ENCODE peak calls at places on chromosomes 11 and 22, in six cellular contexts. One of them, this sample, is unnamed.
A peak's percentile ranks its signal among the peaks of the same experiment; 100 is the strongest.

GRCh38 chr11:45803981-45804805 is 756 bp upstream of the SLC35C1 start:
- DNase-seq in K562: peak; percentile 35
- DNase-seq in HepG2: peak; percentile 18
- DNase-seq in GM12878: no peak
- DNase-seq in SK-N-SH: peak; percentile 79
- DNase-seq in H1: peak; percentile 88
- DNase-seq in this sample: no peak

GRCh38 chr22:23233746-23234408 is 53.6 kb downstream of the BCR start:
- DNase-seq in GM12878: no peak
- DNase-seq in H1: no peak
- DNase-seq in K562: peak; percentile 63
- DNase-seq in SK-N-SH: peak; percentile 69
- DNase-seq in HepG2: no peak
- DNase-seq in this sample: no peak

GRCh38 chr11:117621226-117621625 is 175.8 kb downstream of the DSCAML1 start:
- DNase-seq in GM12878: no peak
- DNase-seq in SK-N-SH: no peak
- DNase-seq in K562: peak; percentile 61
- DNase-seq in HepG2: no peak
- DNase-seq in H1: no peak
- DNase-seq in this sample: peak; percentile 8

GRCh38 chr11:77346906-77347603 is 45.6 kb upstream of the GDPD4 start:
- DNase-seq in GM12878: no peak
- DNase-seq in H1: no peak
- DNase-seq in SK-N-SH: no peak
- DNase-seq in HepG2: no peak
- DNase-seq in K562: no peak
- DNase-seq in this sample: no peak

GRCh38 chr11:32758291-32758690 is 36.2 kb downstream of the CCDC73 start:
- DNase-seq in HepG2: no peak
- DNase-seq in H1: no peak
- DNase-seq in SK-N-SH: no peak
- DNase-seq in GM12878: no peak
- DNase-seq in K562: no peak
- DNase-seq in this sample: no peak

GRCh38 chr22:33869946-33870345 is 50.3 kb downstream of the LARGE1 start:
- DNase-seq in GM12878: no peak
- DNase-seq in H1: no peak
- DNase-seq in HepG2: peak; percentile 11
- DNase-seq in SK-N-SH: no peak
- DNase-seq in K562: no peak
- DNase-seq in this sample: no peak

GRCh38 chr11:81000334-81001100 is 1559.7 kb upstream of the TENM4 start:
- DNase-seq in GM12878: no peak
- DNase-seq in HepG2: no peak
- DNase-seq in K562: no peak
- DNase-seq in H1: no peak
- DNase-seq in SK-N-SH: no peak
- DNase-seq in this sample: no peak

GRCh38 chr22:46737105-46737975 is 712 bp downstream of the CERK start:
- DNase-seq in GM12878: no peak
- DNase-seq in H1: peak; percentile 66
- DNase-seq in HepG2: no peak
- DNase-seq in SK-N-SH: no peak
- DNase-seq in K562: peak; percentile 70
- DNase-seq in this sample: no peak

GRCh38 chr11:93080146-93080759 is 110.8 kb downstream of the MTNR1B start:
- DNase-seq in HepG2: no peak
- DNase-seq in SK-N-SH: no peak
- DNase-seq in H1: no peak
- DNase-seq in K562: no peak
- DNase-seq in GM12878: no peak
- DNase-seq in this sample: no peak

GRCh38 chr11:559020-559620 is 1.4 kb downstream of the LMNTD2 start:
- DNase-seq in HepG2: no peak
- DNase-seq in H1: no peak
- DNase-seq in K562: no peak
- DNase-seq in GM12878: no peak
- DNase-seq in SK-N-SH: no peak
- DNase-seq in this sample: no peak

GRCh38 chr11:561148-562003 is 606 bp downstream of the RASSF7 start:
- DNase-seq in H1: peak; percentile 64
- DNase-seq in HepG2: peak; percentile 87
- DNase-seq in GM12878: no peak
- DNase-seq in K562: peak; percentile 51
- DNase-seq in SK-N-SH: no peak
- DNase-seq in this sample: no peak

GRCh38 chr11:559712-560304 is 730 bp downstream of the LMNTD2 start:
- DNase-seq in H1: peak; percentile 60
- DNase-seq in K562: no peak
- DNase-seq in HepG2: peak; percentile 81
- DNase-seq in SK-N-SH: no peak
- DNase-seq in GM12878: no peak
- DNase-seq in this sample: peak; percentile 44

GRCh38 chr11:562046-562645 is 1.4 kb downstream of the RASSF7 start:
- DNase-seq in GM12878: no peak
- DNase-seq in H1: no peak
- DNase-seq in SK-N-SH: no peak
- DNase-seq in K562: no peak
- DNase-seq in HepG2: no peak
- DNase-seq in this sample: no peak

GRCh38 chr11:560305-561147 is at the start of the genes LMNTD2 and RASSF7:
- DNase-seq in GM12878: peak; percentile 60
- DNase-seq in K562: peak; percentile 98
- DNase-seq in SK-N-SH: peak; percentile 100
- DNase-seq in HepG2: peak; percentile 75
- DNase-seq in H1: peak; percentile 98
- DNase-seq in this sample: peak; percentile 76
- TF ChIP-seq SIN3A in GM12878: peak; percentile 30
- TF ChIP-seq SIN3A in K562: no peak
- TF ChIP-seq SIN3A in SK-N-SH: no peak
- TF ChIP-seq SIN3A in HepG2: no peak
- TF ChIP-seq SIN3A in H1: peak; percentile 69
- TF ChIP-seq SIN3A in this sample: no peak

GRCh38 chr11:75768112-75768908 is at the start of gene DGAT2:
- DNase-seq in K562: peak; percentile 90
- DNase-seq in H1: peak; percentile 85
- DNase-seq in GM12878: peak; percentile 47
- DNase-seq in HepG2: peak; percentile 84
- DNase-seq in SK-N-SH: peak; percentile 93
- DNase-seq in this sample: peak; percentile 47

GRCh38 chr11:75768909-75769771 is 562 bp downstream of the DGAT2 start:
- DNase-seq in H1: peak; percentile 63
- DNase-seq in GM12878: no peak
- DNase-seq in HepG2: no peak
- DNase-seq in SK-N-SH: peak; percentile 25
- DNase-seq in K562: no peak
- DNase-seq in this sample: no peak

GRCh38 chr11:75773595-75774353 is 5.2 kb downstream of the DGAT2 start:
- DNase-seq in SK-N-SH: no peak
- DNase-seq in HepG2: no peak
- DNase-seq in GM12878: peak; percentile 92
- DNase-seq in H1: no peak
- DNase-seq in K562: no peak
- DNase-seq in this sample: no peak

GRCh38 chr11:75775056-75775455 is 6.5 kb downstream of the DGAT2 start:
- DNase-seq in H1: no peak
- DNase-seq in K562: no peak
- DNase-seq in GM12878: no peak
- DNase-seq in SK-N-SH: no peak
- DNase-seq in HepG2: no peak
- DNase-seq in this sample: no peak

DNA sequence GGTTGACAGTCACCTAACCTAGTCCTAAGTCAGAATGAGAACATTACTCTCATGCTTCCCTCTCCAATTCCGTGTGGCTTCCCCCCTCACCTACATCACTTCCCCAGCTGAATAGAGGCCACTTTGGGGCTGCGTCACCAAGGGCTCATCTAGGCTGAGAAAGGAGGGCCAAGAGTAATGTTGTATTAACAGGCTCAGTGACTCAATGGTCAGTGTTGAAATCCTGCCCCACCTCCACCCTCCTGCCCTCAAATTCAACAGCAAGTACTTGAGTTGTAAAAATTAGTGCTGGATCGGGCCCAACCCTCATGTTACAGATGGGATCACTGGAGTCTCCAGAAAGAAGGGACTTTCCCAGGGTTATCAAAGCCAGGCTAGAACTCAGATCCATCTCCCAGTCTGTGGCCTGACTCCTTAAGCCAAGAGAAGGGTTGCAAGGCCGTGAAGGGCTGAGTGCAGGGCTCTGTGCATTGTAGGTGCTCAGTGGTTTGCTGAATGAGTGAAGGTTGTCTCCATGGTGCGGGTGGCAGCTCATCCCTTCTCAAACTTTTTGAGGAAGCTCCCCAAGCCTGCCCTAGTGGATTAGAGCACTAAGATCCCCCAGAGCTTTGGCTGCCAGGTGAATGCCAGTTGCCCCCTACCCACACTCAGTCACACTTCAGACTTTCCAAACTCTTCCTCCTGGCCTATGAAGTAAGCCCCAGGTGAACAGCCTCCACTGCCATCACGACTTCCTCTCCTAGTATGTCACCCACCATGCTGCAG is 3.2 kb downstream of the DGAT2 start:
- DNase-seq in GM12878: no peak
- DNase-seq in H1: no peak
- DNase-seq in SK-N-SH: no peak
- DNase-seq in K562: no peak
- DNase-seq in HepG2: no peak
- DNase-seq in this sample: no peak
- TF ChIP-seq MAX in GM12878: no peak
- TF ChIP-seq MAX in H1: no peak
- TF ChIP-seq MAX in SK-N-SH: no peak
- TF ChIP-seq MAX in K562: no peak
- TF ChIP-seq MAX in HepG2: no peak
- TF ChIP-seq MAX in this sample: no peak

DNA sequence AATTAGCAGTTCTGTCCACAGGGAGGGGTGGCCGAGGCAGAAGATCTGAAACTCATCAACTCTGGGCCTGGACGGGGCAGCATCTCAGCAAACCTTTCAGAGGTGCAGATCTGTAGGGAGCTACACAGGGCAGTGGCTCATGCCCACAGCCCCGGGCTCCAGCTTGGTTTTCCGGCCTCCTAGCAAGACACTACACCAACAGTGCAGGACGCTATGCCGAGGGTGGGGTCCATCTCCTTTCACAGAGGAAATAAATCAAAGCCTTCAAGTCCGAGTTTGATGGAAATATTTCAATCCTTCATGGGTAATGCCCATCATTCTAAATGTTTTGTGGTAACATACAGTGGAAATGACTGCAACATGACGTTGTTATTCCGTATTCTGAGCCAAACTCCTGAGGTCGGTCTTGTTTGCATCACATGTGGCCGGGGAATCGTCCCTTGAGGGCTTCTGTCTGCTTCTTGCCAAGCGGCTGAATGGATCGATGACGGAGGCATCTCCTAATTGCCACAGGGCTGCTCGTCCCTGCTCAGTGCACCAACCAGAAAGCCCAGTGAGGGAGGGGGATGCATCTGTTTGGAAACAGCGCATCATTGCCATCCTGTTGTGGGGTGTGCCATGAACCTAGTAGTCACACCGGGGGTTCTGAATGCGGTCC is 30.0 kb downstream of the LINC01488 start:
- DNase-seq in H1: no peak
- DNase-seq in HepG2: no peak
- DNase-seq in SK-N-SH: no peak
- DNase-seq in GM12878: no peak
- DNase-seq in K562: no peak
- DNase-seq in this sample: no peak
- TF ChIP-seq SIN3A in H1: no peak
- TF ChIP-seq SIN3A in HepG2: no peak
- TF ChIP-seq SIN3A in SK-N-SH: no peak
- TF ChIP-seq SIN3A in GM12878: no peak
- TF ChIP-seq SIN3A in K562: no peak
- TF ChIP-seq SIN3A in this sample: no peak

DNA sequence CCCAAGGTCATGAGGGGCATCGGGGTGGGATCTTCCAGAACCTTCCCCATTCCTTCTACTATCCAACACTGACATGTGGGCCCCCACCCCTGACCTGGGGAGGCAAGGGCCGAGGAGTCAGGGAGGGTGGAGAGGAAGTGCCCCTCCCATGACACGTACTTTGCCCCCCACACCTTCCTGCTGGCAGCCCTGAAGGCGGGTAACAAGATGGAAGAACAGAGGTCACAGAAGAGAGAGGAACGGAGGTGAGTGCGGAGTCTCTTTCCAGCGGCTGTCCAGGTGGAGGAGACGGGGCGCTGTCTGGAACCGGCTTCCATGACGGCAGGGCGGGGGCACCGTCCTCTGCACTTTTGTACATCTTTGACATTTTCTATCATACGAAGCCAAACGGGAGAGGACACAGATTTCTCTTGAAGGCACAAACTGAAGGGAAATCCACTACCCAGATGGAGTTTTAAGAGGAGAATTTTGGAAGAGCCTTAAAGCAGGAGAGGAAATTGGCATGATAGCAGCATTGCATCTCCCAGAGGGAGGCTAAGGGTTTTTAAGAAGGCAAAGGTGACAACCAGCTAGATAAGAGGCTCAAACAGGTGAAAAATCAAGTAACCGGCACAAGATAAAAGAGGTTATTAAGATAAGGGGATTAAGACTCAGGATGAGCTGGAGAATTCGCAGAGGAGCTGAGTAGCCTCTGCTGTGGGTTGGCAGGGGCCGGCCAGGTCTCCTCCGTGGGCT is 16.7 kb downstream of the OSBPL5 start:
- DNase-seq in K562: no peak
- DNase-seq in H1: no peak
- DNase-seq in HepG2: no peak
- DNase-seq in GM12878: no peak
- DNase-seq in SK-N-SH: no peak
- DNase-seq in this sample: no peak
- TF ChIP-seq MAX in K562: no peak
- TF ChIP-seq MAX in H1: no peak
- TF ChIP-seq MAX in HepG2: no peak
- TF ChIP-seq MAX in GM12878: no peak
- TF ChIP-seq MAX in SK-N-SH: no peak
- TF ChIP-seq MAX in this sample: no peak

DNA sequence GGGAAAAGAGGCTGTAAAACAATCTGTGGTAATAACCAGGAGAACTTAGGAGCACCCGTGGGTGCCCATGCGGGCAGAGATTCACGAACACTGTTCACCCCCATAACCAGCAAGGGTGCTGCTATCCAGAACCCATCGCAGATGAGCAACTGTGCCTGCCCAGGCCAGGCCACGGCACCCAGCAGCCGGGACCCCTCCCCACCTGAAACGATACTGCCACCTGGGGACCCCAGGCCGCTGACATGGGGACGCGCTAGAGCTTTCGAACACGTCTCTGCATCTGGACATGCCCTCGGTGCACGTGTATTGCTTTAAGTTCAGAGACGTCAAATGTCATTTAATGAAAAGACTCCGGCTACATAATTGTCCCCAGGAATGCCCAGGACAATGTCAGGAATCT is 14.3 kb upstream of the MUC2 start:
- DNase-seq in GM12878: no peak
- DNase-seq in SK-N-SH: no peak
- DNase-seq in H1: no peak
- DNase-seq in K562: no peak
- DNase-seq in HepG2: no peak
- DNase-seq in this sample: no peak
- TF ChIP-seq SIN3A in GM12878: no peak
- TF ChIP-seq SIN3A in SK-N-SH: no peak
- TF ChIP-seq SIN3A in H1: no peak
- TF ChIP-seq SIN3A in K562: no peak
- TF ChIP-seq SIN3A in HepG2: no peak
- TF ChIP-seq SIN3A in this sample: no peak

GRCh38 chr22:28923826-28924732 is 40.7 kb downstream of the ZNRF3 start:
- DNase-seq in K562: no peak
- DNase-seq in GM12878: no peak
- DNase-seq in H1: no peak
- DNase-seq in HepG2: peak; percentile 98
- DNase-seq in SK-N-SH: peak; percentile 80
- DNase-seq in this sample: peak; percentile 55
- TF ChIP-seq MAX in K562: no peak
- TF ChIP-seq MAX in GM12878: no peak
- TF ChIP-seq MAX in H1: no peak
- TF ChIP-seq MAX in HepG2: peak; percentile 88
- TF ChIP-seq MAX in SK-N-SH: no peak
- TF ChIP-seq MAX in this sample: peak; percentile 42